ENCODE peak calls at places on chromosomes 3 and 15, in seven cellular contexts. One of them, this sample, is unnamed.

GRCh38 chr3:123535580-123535979 is 49.3 kb downstream of the HACD2 start:
- DNase-seq in ovary: no peak
- DNase-seq in HFFc6: peak
- DNase-seq in Peyer's patch: no peak
- DNase-seq in Calu3: no peak
- DNase-seq in mucosa of descending colon: no peak
- DNase-seq in fibroblast of mammary gland: peak
- DNase-seq in this sample: no peak

GRCh38 chr3:24372559-24373197 is 122.0 kb downstream of the THRB start:
- DNase-seq in mucosa of descending colon: no peak
- DNase-seq in Peyer's patch: no peak
- DNase-seq in ovary: no peak
- DNase-seq in HFFc6: no peak
- DNase-seq in fibroblast of mammary gland: no peak
- DNase-seq in Calu3: no peak
- DNase-seq in this sample: no peak

GRCh38 chr3:48194446-48195071 is 6.3 kb upstream of the CDC25A start:
- DNase-seq in mucosa of descending colon: peak
- DNase-seq in Calu3: peak
- DNase-seq in ovary: peak
- DNase-seq in HFFc6: peak
- DNase-seq in fibroblast of mammary gland: peak
- DNase-seq in Peyer's patch: peak
- DNase-seq in this sample: no peak

GRCh38 chr3:177813322-177813721 is 616.0 kb upstream of the TBL1XR1 start:
- DNase-seq in ovary: no peak
- DNase-seq in mucosa of descending colon: no peak
- DNase-seq in HFFc6: no peak
- DNase-seq in Peyer's patch: no peak
- DNase-seq in fibroblast of mammary gland: no peak
- DNase-seq in Calu3: peak
- DNase-seq in this sample: no peak

GRCh38 chr3:142888484-142889262 is at the start of gene PCOLCE2:
- DNase-seq in Calu3: peak
- DNase-seq in fibroblast of mammary gland: peak
- DNase-seq in ovary: peak
- DNase-seq in Peyer's patch: no peak
- DNase-seq in HFFc6: no peak
- DNase-seq in mucosa of descending colon: no peak
- DNase-seq in this sample: peak

GRCh38 chr15:46576611-46577010 is 941.8 kb downstream of the SQOR start:
- DNase-seq in mucosa of descending colon: peak
- DNase-seq in fibroblast of mammary gland: no peak
- DNase-seq in ovary: no peak
- DNase-seq in Peyer's patch: no peak
- DNase-seq in HFFc6: peak
- DNase-seq in Calu3: no peak
- DNase-seq in this sample: no peak

GRCh38 chr15:31338318-31338878 is 11.8 kb downstream of the KLF13 start:
- DNase-seq in HFFc6: no peak
- DNase-seq in fibroblast of mammary gland: no peak
- DNase-seq in Calu3: no peak
- DNase-seq in mucosa of descending colon: peak
- DNase-seq in ovary: peak
- DNase-seq in Peyer's patch: peak
- DNase-seq in this sample: no peak

GRCh38 chr3:126891791-126892190 is 91.1 kb upstream of the PLXNA1 start:
- DNase-seq in Calu3: no peak
- DNase-seq in Peyer's patch: no peak
- DNase-seq in mucosa of descending colon: no peak
- DNase-seq in ovary: no peak
- DNase-seq in fibroblast of mammary gland: no peak
- DNase-seq in HFFc6: no peak
- DNase-seq in this sample: no peak

GRCh38 chr15:77607111-77607893 is 25.4 kb downstream of the LINGO1 start:
- DNase-seq in fibroblast of mammary gland: peak
- DNase-seq in ovary: no peak
- DNase-seq in Calu3: no peak
- DNase-seq in Peyer's patch: no peak
- DNase-seq in HFFc6: peak
- DNase-seq in mucosa of descending colon: no peak
- DNase-seq in this sample: no peak

GRCh38 chr3:59469948-59470723 is 420.3 kb upstream of the CFAP20DC start:
- DNase-seq in ovary: no peak
- DNase-seq in fibroblast of mammary gland: peak
- DNase-seq in Calu3: no peak
- DNase-seq in Peyer's patch: no peak
- DNase-seq in mucosa of descending colon: no peak
- DNase-seq in HFFc6: no peak
- DNase-seq in this sample: no peak

GRCh38 chr3:46663611-46664135 is 29.8 kb downstream of the ALS2CL start:
- DNase-seq in mucosa of descending colon: no peak
- DNase-seq in Peyer's patch: peak
- DNase-seq in Calu3: peak
- DNase-seq in HFFc6: no peak
- DNase-seq in ovary: peak
- DNase-seq in fibroblast of mammary gland: peak
- DNase-seq in this sample: no peak

GRCh38 chr3:195394024-195394423 is 48.8 kb downstream of the ACAP2 start:
- DNase-seq in fibroblast of mammary gland: no peak
- DNase-seq in ovary: no peak
- DNase-seq in Peyer's patch: no peak
- DNase-seq in HFFc6: no peak
- DNase-seq in mucosa of descending colon: no peak
- DNase-seq in Calu3: no peak
- DNase-seq in this sample: no peak

GRCh38 chr3:45443459-45443858 is 55.1 kb downstream of the LARS2 start:
- DNase-seq in ovary: no peak
- DNase-seq in Calu3: no peak
- DNase-seq in Peyer's patch: no peak
- DNase-seq in fibroblast of mammary gland: no peak
- DNase-seq in mucosa of descending colon: no peak
- DNase-seq in HFFc6: no peak
- DNase-seq in this sample: no peak

GRCh38 chr3:171354706-171355582 is 105.3 kb downstream of the TNIK start:
- DNase-seq in HFFc6: no peak
- DNase-seq in Calu3: no peak
- DNase-seq in fibroblast of mammary gland: peak
- DNase-seq in Peyer's patch: no peak
- DNase-seq in mucosa of descending colon: no peak
- DNase-seq in ovary: no peak
- DNase-seq in this sample: no peak

GRCh38 chr15:68051109-68051508 is 3.0 kb upstream of the PIAS1 start:
- DNase-seq in HFFc6: no peak
- DNase-seq in Calu3: no peak
- DNase-seq in fibroblast of mammary gland: no peak
- DNase-seq in ovary: no peak
- DNase-seq in Peyer's patch: no peak
- DNase-seq in mucosa of descending colon: no peak
- DNase-seq in this sample: no peak

GRCh38 chr3:65974505-65974904 is 64.2 kb downstream of the MAGI1 start:
- DNase-seq in HFFc6: no peak
- DNase-seq in mucosa of descending colon: no peak
- DNase-seq in Peyer's patch: no peak
- DNase-seq in fibroblast of mammary gland: peak
- DNase-seq in Calu3: no peak
- DNase-seq in ovary: no peak
- DNase-seq in this sample: no peak
- TF ChIP-seq CTCF in HFFc6: no peak
- TF ChIP-seq CTCF in mucosa of descending colon: no peak
- TF ChIP-seq CTCF in Peyer's patch: no peak
- TF ChIP-seq CTCF in fibroblast of mammary gland: peak
- TF ChIP-seq CTCF in Calu3: no peak
- TF ChIP-seq CTCF in ovary: no peak
- TF ChIP-seq CTCF in this sample: no peak

GRCh38 chr3:141050576-141050912 is 603 bp upstream of the SPSB4 start:
- DNase-seq in fibroblast of mammary gland: no peak
- DNase-seq in Peyer's patch: no peak
- DNase-seq in Calu3: no peak
- DNase-seq in HFFc6: no peak
- DNase-seq in mucosa of descending colon: no peak
- DNase-seq in ovary: no peak
- DNase-seq in this sample: no peak

GRCh38 chr3:141050913-141051632 is at the start of gene SPSB4:
- DNase-seq in ovary: no peak
- DNase-seq in Calu3: peak
- DNase-seq in Peyer's patch: no peak
- DNase-seq in HFFc6: no peak
- DNase-seq in mucosa of descending colon: peak
- DNase-seq in fibroblast of mammary gland: peak
- DNase-seq in this sample: no peak

GRCh38 chr3:141047168-141047567 is 4.0 kb upstream of the SPSB4 start:
- DNase-seq in mucosa of descending colon: no peak
- DNase-seq in Calu3: no peak
- DNase-seq in ovary: no peak
- DNase-seq in fibroblast of mammary gland: no peak
- DNase-seq in HFFc6: no peak
- DNase-seq in Peyer's patch: no peak
- DNase-seq in this sample: no peak

GRCh38 chr3:141051641-141052569 is 758 bp downstream of the SPSB4 start:
- DNase-seq in HFFc6: no peak
- DNase-seq in fibroblast of mammary gland: peak
- DNase-seq in Peyer's patch: no peak
- DNase-seq in Calu3: peak
- DNase-seq in ovary: no peak
- DNase-seq in mucosa of descending colon: no peak
- DNase-seq in this sample: no peak

GRCh38 chr3:141049681-141050080 is 1.5 kb upstream of the SPSB4 start:
- DNase-seq in Peyer's patch: no peak
- DNase-seq in HFFc6: no peak
- DNase-seq in fibroblast of mammary gland: no peak
- DNase-seq in mucosa of descending colon: no peak
- DNase-seq in Calu3: no peak
- DNase-seq in ovary: no peak
- DNase-seq in this sample: no peak
- TF ChIP-seq CTCF in Peyer's patch: no peak
- TF ChIP-seq CTCF in HFFc6: peak
- TF ChIP-seq CTCF in fibroblast of mammary gland: peak
- TF ChIP-seq CTCF in mucosa of descending colon: no peak
- TF ChIP-seq CTCF in Calu3: peak
- TF ChIP-seq CTCF in ovary: no peak
- TF ChIP-seq CTCF in this sample: no peak

GRCh38 chr3:148074057-148074456 is 623.6 kb upstream of the AGTR1 start:
- DNase-seq in ovary: no peak
- DNase-seq in Peyer's patch: no peak
- DNase-seq in Calu3: no peak
- DNase-seq in mucosa of descending colon: no peak
- DNase-seq in fibroblast of mammary gland: no peak
- DNase-seq in HFFc6: no peak
- DNase-seq in this sample: no peak

GRCh38 chr3:148077318-148077923 is 620.3 kb upstream of the AGTR1 start:
- DNase-seq in Peyer's patch: no peak
- DNase-seq in ovary: no peak
- DNase-seq in HFFc6: peak
- DNase-seq in Calu3: no peak
- DNase-seq in mucosa of descending colon: no peak
- DNase-seq in fibroblast of mammary gland: peak
- DNase-seq in this sample: no peak

GRCh38 chr3:148074916-148075315 is 622.8 kb upstream of the AGTR1 start:
- DNase-seq in Peyer's patch: no peak
- DNase-seq in Calu3: no peak
- DNase-seq in ovary: no peak
- DNase-seq in fibroblast of mammary gland: no peak
- DNase-seq in HFFc6: no peak
- DNase-seq in mucosa of descending colon: no peak
- DNase-seq in this sample: no peak

GRCh38 chr3:148077951-148078350 is 619.8 kb upstream of the AGTR1 start:
- DNase-seq in ovary: no peak
- DNase-seq in Peyer's patch: no peak
- DNase-seq in fibroblast of mammary gland: no peak
- DNase-seq in HFFc6: no peak
- DNase-seq in mucosa of descending colon: no peak
- DNase-seq in Calu3: no peak
- DNase-seq in this sample: no peak

DNA sequence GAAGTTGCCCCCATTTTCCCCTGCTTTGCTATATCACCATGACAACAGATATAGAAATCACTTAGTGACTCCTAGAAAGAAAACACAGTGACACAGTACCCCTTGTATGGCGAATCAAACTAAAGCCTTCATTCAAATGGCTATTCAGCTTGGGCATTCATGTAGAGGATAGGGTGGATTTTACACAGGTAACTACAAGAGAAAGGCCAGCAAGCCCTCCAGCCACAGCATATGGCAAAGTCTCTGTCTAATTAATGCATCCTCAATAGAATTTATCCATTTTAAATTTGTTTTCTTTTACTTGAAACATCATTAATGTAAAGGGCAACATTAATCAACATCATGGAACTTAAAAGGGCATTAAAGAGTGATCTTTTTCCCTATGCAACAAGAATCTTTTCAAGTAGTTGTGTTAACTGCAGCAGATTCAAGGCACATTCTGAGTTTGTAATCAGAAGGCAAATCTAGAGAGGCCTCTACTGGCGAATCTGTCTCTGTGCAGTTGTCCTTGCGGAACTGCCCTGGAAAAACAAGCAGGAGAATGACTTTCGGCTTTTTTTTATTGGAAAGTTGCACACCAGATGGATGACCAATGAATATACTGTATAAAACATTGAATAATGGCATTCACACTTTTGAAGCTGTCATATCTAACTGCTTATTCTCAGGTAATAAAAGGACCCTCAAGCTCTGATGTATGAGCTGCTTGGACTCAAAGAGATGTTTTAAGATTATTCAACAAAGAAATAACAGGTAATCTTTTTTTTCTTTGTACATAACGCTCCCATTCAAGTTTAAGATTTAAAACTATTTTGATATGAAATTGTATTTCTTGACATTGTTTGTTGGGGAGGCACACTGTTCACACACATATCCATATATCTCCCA is 621.6 kb upstream of the AGTR1 start:
- DNase-seq in HFFc6: peak
- DNase-seq in ovary: no peak
- DNase-seq in Calu3: peak
- DNase-seq in fibroblast of mammary gland: peak
- DNase-seq in mucosa of descending colon: peak
- DNase-seq in Peyer's patch: no peak
- DNase-seq in this sample: no peak
- TF ChIP-seq CTCF in HFFc6: peak
- TF ChIP-seq CTCF in ovary: no peak
- TF ChIP-seq CTCF in Calu3: peak
- TF ChIP-seq CTCF in fibroblast of mammary gland: peak
- TF ChIP-seq CTCF in mucosa of descending colon: no peak
- TF ChIP-seq CTCF in Peyer's patch: peak
- TF ChIP-seq CTCF in this sample: no peak

GRCh38 chr3:17687585-17687984 is 54.8 kb downstream of the TBC1D5 start:
- DNase-seq in HFFc6: no peak
- DNase-seq in Calu3: no peak
- DNase-seq in ovary: no peak
- DNase-seq in mucosa of descending colon: no peak
- DNase-seq in fibroblast of mammary gland: no peak
- DNase-seq in Peyer's patch: no peak
- DNase-seq in this sample: no peak

DNA sequence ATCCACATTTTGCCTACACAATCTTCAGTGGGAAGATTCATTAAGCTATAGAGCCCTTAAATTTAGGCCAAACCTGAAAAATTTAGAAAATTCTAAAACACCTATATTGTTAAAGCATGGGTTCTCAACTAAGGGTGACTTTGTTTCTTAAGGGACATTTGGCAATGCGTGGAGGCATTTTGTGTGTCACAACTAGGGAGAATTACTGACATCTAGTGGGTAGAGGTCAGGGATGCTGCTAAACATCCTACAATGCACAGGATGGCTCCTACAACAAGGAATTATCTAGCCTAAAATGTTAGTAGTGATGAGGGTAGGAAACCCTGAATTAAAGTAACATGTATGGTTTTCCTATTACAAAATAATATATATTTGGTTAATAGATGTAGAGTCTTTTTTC is 55.8 kb downstream of the TBC1D5 start:
- DNase-seq in Calu3: no peak
- DNase-seq in fibroblast of mammary gland: peak
- DNase-seq in mucosa of descending colon: no peak
- DNase-seq in Peyer's patch: no peak
- DNase-seq in ovary: no peak
- DNase-seq in HFFc6: peak
- DNase-seq in this sample: no peak
- TF ChIP-seq CTCF in Calu3: no peak
- TF ChIP-seq CTCF in fibroblast of mammary gland: peak
- TF ChIP-seq CTCF in mucosa of descending colon: no peak
- TF ChIP-seq CTCF in Peyer's patch: no peak
- TF ChIP-seq CTCF in ovary: no peak
- TF ChIP-seq CTCF in HFFc6: peak
- TF ChIP-seq CTCF in this sample: no peak

This sample was measured in activated B cell treated with CpG ODN at 0.5 μM for 24 hours.